ENCODE peak calls at places on chromosome 19, in four cellular contexts. F is astrocyte of the spinal cord, X is kidney epithelial cell, G is thyroid gland. S is an unnamed sample.

GRCh38 chr19:13211426-13212308 is 61.5 kb downstream of the IER2 start:
- DNase-seq in F (no peak), X (no peak), G (no peak), S (no peak)

GRCh38 chr19:31263317-31263716 is 85.9 kb downstream of the TSHZ3 start:
- DNase-seq in F (no peak), X (no peak), G (no peak), S (no peak)

GRCh38 chr19:33301900-33302174 is 497 bp downstream of the CEBPA start:
- DNase-seq in F (no peak), X (no peak), G (no peak), S (no peak)

GRCh38 chr19:33292595-33293254 is 9.6 kb downstream of the CEBPA start:
- DNase-seq in F (no peak), X (no peak), G (peak; percentile 75), S (no peak)

GRCh38 chr19:2083174-2083854 is 12.8 kb downstream of the MOB3A start:
- DNase-seq in F (no peak), X (no peak), G (no peak), S (no peak)

GRCh38 chr19:19279853-19280252 is 6.8 kb upstream of the TM6SF2 start:
- DNase-seq in F (no peak), X (no peak), G (no peak), S (no peak)

GRCh38 chr19:7679017-7679720 is 1.5 kb upstream of the TRAPPC5 start:
- DNase-seq in F (no peak), X (no peak), G (no peak), S (no peak)

GRCh38 chr19:14410775-14411134 is 8.4 kb downstream of the DDX39A start:
- DNase-seq in F (no peak), X (no peak), G (no peak), S (no peak)

GRCh38 chr19:41564515-41565383 is 11.2 kb upstream of the CEACAM21 start:
- DNase-seq in F (no peak), X (no peak), G (no peak), S (no peak)

GRCh38 chr19:23823952-23824389 is 65.3 kb upstream of the ZNF681 start:
- DNase-seq in F (no peak), X (no peak), G (no peak), S (no peak)

GRCh38 chr19:52464798-52465470 is 11.6 kb downstream of the ZNF578 start:
- DNase-seq in F (no peak), X (no peak), G (no peak), S (no peak)

GRCh38 chr19:33902802-33903488 is 106.3 kb downstream of the KCTD15 start:
- DNase-seq in F (no peak), X (no peak), G (no peak), S (no peak)

GRCh38 chr19:15769586-15769985 is 17.9 kb upstream of the OR10H5 start:
- DNase-seq in F (no peak), X (no peak), G (no peak), S (no peak)

GRCh38 chr19:17560205-17560595 is 4.8 kb downstream of the COLGALT1 start:
- DNase-seq in F (peak; percentile 89), X (no peak), G (no peak), S (no peak)

DNA sequence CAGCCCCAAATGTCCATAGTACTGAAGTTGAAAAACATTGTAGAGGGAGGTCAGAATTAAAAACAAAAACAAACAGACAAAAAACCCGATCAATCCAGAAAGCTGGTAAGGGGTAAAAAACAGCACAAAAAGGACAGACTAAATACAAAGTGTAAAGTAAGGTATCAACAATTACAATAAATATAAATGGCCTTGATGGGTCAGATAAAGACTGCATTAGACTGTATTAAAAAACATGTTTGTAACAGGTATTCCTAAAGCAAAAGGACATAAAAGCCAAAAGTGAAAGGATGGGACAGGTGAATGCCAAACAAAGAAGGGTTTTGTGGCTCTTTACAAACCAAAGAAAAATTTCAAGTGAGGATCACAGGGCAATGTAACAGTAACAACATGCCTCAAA is 16.3 kb downstream of the ZNF329 start:
- DNase-seq in F (no peak), X (no peak), G (no peak), S (no peak)
- H3K4me3 ChIP-seq in F (no peak overlapping the region), X (no peak overlapping the region), G (no peak overlapping the region), S (no peak overlapping the region)

GRCh38 chr19:50821622-50822021 is 2.0 kb downstream of the KLK1 start:
- DNase-seq in F (no peak), X (no peak), G (no peak), S (no peak)
- TF ChIP-seq CTCF in F (no peak), X (no peak), G (no peak), S (no peak)

GRCh38 chr19:3605770-3606169 is 905 bp downstream of the TBXA2R start:
- DNase-seq in F (no peak), X (no peak), G (no peak), S (no peak)
- H3K4me3 ChIP-seq in F (peak overlapping the region; percentile 63), X (no peak overlapping the region), G (no peak overlapping the region), S (peak overlapping the region; percentile 72)

GRCh38 chr19:40144947-40145748 is 46.1 kb upstream of the MAP3K10 start:
- DNase-seq in F (no peak), X (no peak), G (no peak), S (no peak)
- TF ChIP-seq CTCF in F (no peak), X (no peak), G (no peak), S (no peak)

DNA sequence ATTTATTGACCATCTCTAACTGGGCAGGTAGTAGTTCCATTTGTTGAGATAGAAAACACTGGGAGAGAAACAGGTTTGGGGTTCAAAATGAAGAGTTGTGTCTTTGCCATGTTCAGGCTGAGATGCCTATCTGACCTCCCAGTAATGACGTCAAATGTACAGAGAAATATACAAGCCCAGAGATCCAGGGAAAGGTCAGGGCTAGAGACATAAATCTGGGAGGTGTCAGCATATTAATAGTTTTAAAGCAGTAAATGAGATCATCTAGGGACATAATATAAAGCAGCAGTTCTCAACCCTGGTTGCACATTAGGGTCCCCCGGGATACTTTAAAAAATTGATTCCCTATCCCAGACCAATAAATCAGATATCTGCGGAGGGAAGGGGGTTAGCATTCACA is 501.6 kb downstream of the UQCRFS1 start:
- DNase-seq in F (no peak), X (no peak), G (no peak), S (no peak)
- H3K4me3 ChIP-seq in F (no peak overlapping the region), X (no peak overlapping the region), G (no peak overlapping the region), S (no peak overlapping the region)

DNA sequence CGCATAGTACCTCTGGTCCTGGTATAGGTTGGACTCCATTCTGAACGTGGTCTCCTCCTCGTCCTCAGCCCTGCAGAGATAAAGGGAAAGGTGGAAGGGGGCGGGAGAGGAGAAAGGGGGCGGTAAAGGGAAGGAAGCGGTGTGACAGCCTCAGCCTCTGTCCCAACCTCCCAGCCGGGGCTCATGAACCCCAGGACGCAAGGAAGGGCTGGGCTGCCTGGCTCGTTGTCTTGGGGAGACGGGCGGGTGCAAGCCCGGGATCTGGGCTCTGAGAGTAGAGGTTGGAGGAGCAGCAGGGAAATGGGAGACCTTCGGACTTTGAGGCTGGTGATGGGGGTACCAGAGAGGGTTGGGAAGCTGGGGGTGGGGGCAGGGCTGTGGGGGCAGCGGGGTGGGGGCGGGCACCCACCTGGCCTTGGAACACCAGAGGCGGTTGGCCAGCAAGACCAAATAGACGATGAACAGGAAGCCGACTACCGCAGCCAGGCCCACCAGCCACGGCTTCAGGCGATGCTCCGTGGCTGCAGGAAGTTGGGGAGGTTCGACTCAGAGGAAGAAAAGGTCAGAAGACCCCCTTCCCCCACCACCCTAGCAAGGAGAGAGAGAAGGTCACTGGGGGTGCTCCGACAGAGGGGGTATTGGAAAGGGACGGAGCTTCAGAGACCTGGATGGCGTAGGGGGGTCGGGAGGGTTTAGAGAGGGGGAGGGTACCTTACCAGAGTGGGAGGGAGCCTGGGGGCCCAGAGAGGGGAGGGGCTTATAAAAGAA is 1.7 kb downstream of the SMIM24 start:
- DNase-seq in F (no peak), X (no peak), G (no peak), S (no peak)
- TF ChIP-seq CTCF in F (no peak), X (no peak), G (no peak), S (no peak)

DNA sequence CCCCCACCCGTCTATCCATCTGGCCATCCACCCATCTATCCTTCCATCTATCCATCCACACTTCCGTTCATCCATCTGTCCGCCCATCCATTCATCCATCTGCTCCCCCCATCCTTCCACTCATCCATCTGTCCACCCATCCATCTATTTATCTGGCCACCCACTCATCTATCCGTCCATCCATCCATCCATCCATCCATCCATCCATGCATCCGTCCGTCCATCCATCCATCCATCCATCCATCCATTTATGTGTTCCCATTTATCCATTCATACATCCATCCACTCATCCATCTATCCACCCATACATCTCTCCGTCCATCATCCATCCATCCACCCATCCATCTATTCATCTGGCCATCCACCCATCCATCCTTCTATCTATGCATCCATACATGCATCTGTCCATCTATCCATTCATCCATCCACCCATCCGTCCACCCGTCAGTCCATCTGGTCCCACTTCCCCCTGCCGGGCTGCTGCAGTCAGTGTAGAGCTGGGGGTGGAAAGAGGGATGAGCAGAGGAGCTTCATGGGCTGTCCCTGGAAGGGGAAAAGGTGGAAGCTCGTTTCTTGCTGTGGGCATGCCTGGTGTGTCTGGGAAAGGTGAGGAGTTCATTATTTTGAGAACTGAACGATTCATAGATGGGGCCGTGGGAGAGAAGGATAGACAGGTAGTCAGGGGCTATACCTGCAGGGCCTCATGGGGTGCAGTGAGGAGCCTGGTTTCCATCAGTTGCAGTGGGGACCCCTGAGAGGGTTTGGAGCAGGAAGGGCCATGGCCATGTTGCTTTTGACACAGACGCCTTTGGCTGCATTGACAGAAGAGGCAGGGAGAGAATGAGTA is 842 bp downstream of the HSD11B1L start:
- DNase-seq in F (no peak), X (no peak), G (no peak), S (no peak)
- H3K4me3 ChIP-seq in F (peak overlapping the region; percentile 77), X (peak overlapping the region; percentile 87), G (no peak overlapping the region), S (peak overlapping the region; percentile 98)

DNA sequence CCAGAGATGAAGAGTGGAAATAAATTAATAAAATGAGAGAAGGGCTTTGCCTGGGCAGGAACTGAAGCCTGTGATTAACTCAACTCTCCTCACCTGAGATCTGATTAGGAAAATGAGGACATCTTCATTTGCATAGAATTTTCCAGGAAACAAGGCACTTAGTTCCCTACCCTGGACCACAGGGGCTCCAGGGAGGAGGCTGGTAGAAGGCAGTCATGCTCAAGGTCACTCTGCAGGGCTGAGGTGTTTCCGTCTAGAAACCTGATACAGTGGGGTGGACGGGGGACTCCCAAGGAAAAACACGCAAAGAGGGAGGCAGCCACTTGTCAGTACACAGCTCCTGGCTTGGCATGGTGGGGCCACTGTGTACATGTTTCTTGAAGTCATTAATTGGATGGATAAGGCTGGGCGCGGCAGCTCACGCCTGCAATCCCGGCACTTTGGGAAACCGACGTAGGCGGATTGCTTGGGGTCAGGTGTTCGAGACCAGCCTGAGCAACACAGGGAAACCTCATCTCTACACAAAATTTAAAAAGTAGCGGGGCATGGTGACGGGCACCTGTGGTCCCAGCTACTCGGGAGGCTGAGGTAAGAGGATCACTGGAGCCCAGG is 6.0 kb downstream of the KLK14 start:
- DNase-seq in F (no peak), X (no peak), G (no peak), S (no peak)
- TF ChIP-seq CTCF in F (no peak), X (no peak), G (no peak), S (no peak)

GRCh38 chr19:4581381-4582111 is 22.1 kb upstream of the SEMA6B start:
- DNase-seq in F (peak; percentile 25), X (no peak), G (no peak), S (no peak)
- H3K4me3 ChIP-seq in F (no peak overlapping the region), X (peak overlapping the region; percentile 45), G (no peak overlapping the region), S (peak overlapping the region; percentile 47)

GRCh38 chr19:38409631-38410133 is 6.8 kb downstream of the FAM98C start:
- DNase-seq in F (peak; percentile 38), X (no peak), G (no peak), S (no peak)
- TF ChIP-seq CTCF in F (no peak), X (no peak), G (no peak), S (no peak)

S was measured in AG04449.